ENCODE peak calls at places on chromosomes 16 and 17, in four cellular contexts. L, D, N and Q are unnamed samples. For H3K4me1, the result is how much of the 10 kb centered on the place peaks cover.

GRCh38 chr17:80526116-80526910 is 18.3 kb upstream of the RPTOR start:
- DNase-seq in L (no peak), D (no peak), N (no peak), Q (no peak)

GRCh38 chr17:46201491-46201890 is 8.3 kb upstream of the KANSL1 start:
- DNase-seq in L (no peak), D (no peak), N (no peak), Q (no peak)

GRCh38 chr17:64599187-64599676 is 62.9 kb downstream of the SMURF2 start:
- DNase-seq in L (no peak), D (no peak), N (no peak), Q (no peak)

GRCh38 chr16:17510532-17510931 is 39.8 kb upstream of the XYLT1 start:
- DNase-seq in L (no peak), D (no peak), N (no peak), Q (no peak)

GRCh38 chr16:9061358-9061813 is 30.1 kb upstream of the HAPSTR1 start:
- DNase-seq in L (no peak), D (no peak), N (no peak), Q (peak)

GRCh38 chr16:55663225-55663624 is 7.4 kb downstream of the SLC6A2 start:
- DNase-seq in L (no peak), D (no peak), N (no peak), Q (no peak)

GRCh38 chr17:43368740-43369506 is 29.9 kb upstream of the ARL4D start:
- DNase-seq in L (peak), D (peak), N (peak), Q (peak)

GRCh38 chr17:77366558-77367245 is 225.9 kb downstream of the SEC14L1 start:
- DNase-seq in L (peak), D (no peak), N (no peak), Q (no peak)

GRCh38 chr17:4163951-4164350 is 21.0 kb downstream of the CYB5D2 start:
- DNase-seq in L (no peak), D (no peak), N (no peak), Q (peak)

GRCh38 chr17:15260376-15261062 is 4.6 kb downstream of the PMP22 start:
- DNase-seq in L (peak), D (peak), N (peak), Q (peak)

GRCh38 chr17:43861960-43862359 is 15.0 kb downstream of the CD300LG start:
- DNase-seq in L (no peak), D (no peak), N (no peak), Q (no peak)

GRCh38 chr17:11324846-11325420 is 83.9 kb downstream of the SHISA6 start:
- DNase-seq in L (no peak), D (no peak), N (no peak), Q (no peak)

GRCh38 chr16:85078176-85078700 is 34.0 kb downstream of the CIBAR2 start:
- DNase-seq in L (no peak), D (no peak), N (no peak), Q (no peak)

GRCh38 chr16:89064606-89065444 is 28.8 kb upstream of the ACSF3 start:
- DNase-seq in L (no peak), D (no peak), N (no peak), Q (no peak)

GRCh38 chr17:48127371-48128051 is 19.9 kb downstream of the SNX11 start:
- DNase-seq in L (no peak), D (peak), N (no peak), Q (no peak)

GRCh38 chr16:30054959-30055553 is 10.5 kb upstream of the ALDOA start:
- DNase-seq in L (no peak), D (peak), N (peak), Q (no peak)

GRCh38 chr16:4917117-4917516 is 19.8 kb downstream of the PPL start:
- DNase-seq in L (no peak), D (no peak), N (no peak), Q (no peak)

GRCh38 chr17:61307905-61308886 is 91.4 kb upstream of the TBX2 start:
- DNase-seq in L (no peak), D (peak), N (no peak), Q (no peak)

GRCh38 chr17:61312406-61313295 is 87.0 kb upstream of the TBX2 start:
- DNase-seq in L (no peak), D (no peak), N (no peak), Q (no peak)

GRCh38 chr17:61309857-61310256 is 89.8 kb upstream of the TBX2 start:
- DNase-seq in L (no peak), D (no peak), N (no peak), Q (no peak)

GRCh38 chr17:61309362-61309761 is 90.3 kb upstream of the TBX2 start:
- DNase-seq in L (no peak), D (no peak), N (no peak), Q (no peak)

GRCh38 chr17:61310611-61311010 is 89.0 kb upstream of the TBX2 start:
- DNase-seq in L (no peak), D (no peak), N (no peak), Q (no peak)
- H3K4me1 ChIP-seq in L (under half), D (under half), N (under half), Q (under half)

GRCh38 chr16:84718-85452 is 6.9 kb downstream of the MPG start:
- DNase-seq in L (peak), D (no peak), N (no peak), Q (peak)

GRCh38 chr16:85453-85782 is 7.4 kb downstream of the MPG start:
- DNase-seq in L (no peak), D (no peak), N (no peak), Q (no peak)

GRCh38 chr16:83060-83603 is 5.1 kb downstream of the MPG start:
- DNase-seq in L (no peak), D (no peak), N (no peak), Q (no peak)

GRCh38 chr16:85865-86264 is 7.8 kb downstream of the MPG start:
- DNase-seq in L (no peak), D (no peak), N (no peak), Q (no peak)

GRCh38 chr16:83781-84615 is 6.0 kb downstream of the MPG start:
- DNase-seq in L (no peak), D (no peak), N (no peak), Q (no peak)
- TF ChIP-seq POLR2A in L (no peak), D (no peak), N (no peak), Q (no peak)

GRCh38 chr16:914453-914852 is 56.3 kb downstream of the LMF1 start:
- DNase-seq in L (no peak), D (no peak), N (no peak), Q (no peak)

GRCh38 chr16:917591-918061 is 53.2 kb downstream of the LMF1 start:
- DNase-seq in L (no peak), D (no peak), N (no peak), Q (no peak)

GRCh38 chr16:918068-918467 is 52.7 kb downstream of the LMF1 start:
- DNase-seq in L (no peak), D (no peak), N (no peak), Q (no peak)

GRCh38 chr16:915546-915945 is 55.2 kb downstream of the LMF1 start:
- DNase-seq in L (no peak), D (no peak), N (no peak), Q (no peak)

DNA sequence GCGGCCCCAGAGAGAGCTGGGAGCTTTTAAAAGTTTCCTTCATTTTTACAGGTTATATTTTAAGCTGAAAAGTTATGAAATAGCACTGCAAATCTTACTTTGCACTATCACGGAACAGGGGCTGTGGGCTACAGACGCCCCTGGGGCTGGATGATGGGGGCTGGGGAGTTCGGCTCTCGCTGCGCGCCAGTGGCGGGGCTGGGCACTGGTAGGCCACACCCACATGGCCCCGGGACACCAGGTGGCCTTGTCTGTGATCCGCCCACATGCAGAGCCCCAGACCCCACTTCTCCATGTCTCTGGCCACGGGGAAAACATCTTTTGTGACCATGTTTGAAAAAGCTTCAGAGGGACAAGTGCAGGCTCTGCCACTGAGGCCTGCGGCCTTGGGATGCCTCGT is 54.4 kb downstream of the LMF1 start:
- DNase-seq in L (no peak), D (no peak), N (no peak), Q (no peak)
- H3K4me1 ChIP-seq in L (under half), D (under half), N (under half), Q (under half)

GRCh38 chr16:586645-587590 is 2.9 kb upstream of the RAB40C start:
- DNase-seq in L (no peak), D (no peak), N (no peak), Q (no peak)
- TF ChIP-seq POLR2A in L (no peak), D (peak), N (no peak), Q (no peak)

DNA sequence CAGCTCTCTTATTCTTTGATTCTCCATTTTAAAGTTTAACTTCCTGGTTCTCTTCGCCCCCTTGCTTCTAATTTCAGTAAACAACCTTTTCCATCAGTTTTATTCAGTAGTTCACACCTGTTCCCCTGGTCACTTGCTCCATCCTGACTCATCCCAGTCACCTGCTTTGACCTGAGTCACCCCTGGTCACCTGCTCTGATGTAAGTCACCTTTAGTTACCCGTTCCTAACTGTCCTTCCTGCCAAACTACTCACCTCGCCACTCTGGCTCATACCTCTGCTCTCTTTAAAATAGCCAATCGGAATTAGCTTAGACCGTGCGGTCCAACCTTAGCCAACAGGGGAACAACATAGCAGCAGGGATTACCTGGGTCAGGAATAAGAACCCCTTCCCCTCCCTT is 4.7 kb upstream of the NLRC5 start:
- DNase-seq in L (peak), D (no peak), N (no peak), Q (no peak)
- H3K4me1 ChIP-seq in L (under half), D (under half), N (under half), Q (under half)

GRCh38 chr16:28091706-28092105 is 28.2 kb upstream of the GSG1L start:
- DNase-seq in L (no peak), D (no peak), N (no peak), Q (no peak)
- TF ChIP-seq POLR2A in L (no peak), D (no peak), N (no peak), Q (no peak)

DNA sequence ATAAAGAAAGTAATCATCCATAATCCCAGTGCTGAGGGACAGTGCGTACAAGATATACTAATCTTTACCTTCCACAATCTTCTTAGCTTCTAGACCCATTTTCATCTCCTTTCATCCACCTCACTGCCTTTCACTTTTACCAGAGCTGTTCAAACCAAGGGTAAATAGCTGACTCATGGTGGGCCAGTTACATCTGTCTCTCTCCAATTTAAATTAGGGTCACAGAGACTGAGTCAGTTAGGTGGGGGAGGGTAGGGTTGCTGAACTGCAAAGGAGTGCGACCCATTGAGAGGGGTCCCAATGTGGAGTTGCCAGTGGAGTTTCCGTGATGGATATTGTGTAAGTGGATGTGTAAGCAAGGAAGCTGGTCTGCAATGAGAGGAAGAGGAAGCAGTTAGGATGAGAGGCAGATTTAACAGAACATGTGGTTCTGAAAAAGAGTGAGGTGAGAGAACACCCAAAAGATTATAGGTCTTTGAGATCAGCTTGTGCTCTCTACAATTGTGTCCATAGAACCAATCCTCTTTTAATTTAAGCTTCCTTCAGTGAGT is 83.5 kb downstream of the GP2 start:
- DNase-seq in L (no peak), D (no peak), N (no peak), Q (no peak)
- H3K4me1 ChIP-seq in L (under half), D (under half), N (under half), Q (under half)

GRCh38 chr17:7687908-7688807 is at the start of gene WRAP53:
- DNase-seq in L (peak), D (peak), N (peak), Q (peak)
- TF ChIP-seq POLR2A in L (no peak), D (peak), N (peak), Q (no peak)

GRCh38 chr16:15587152-15587825 is 55.7 kb downstream of the MARF1 start:
- DNase-seq in L (no peak), D (no peak), N (no peak), Q (no peak)
- H3K4me1 ChIP-seq in L (under half), D (under half), N (under half), Q (under half)

GRCh38 chr16:31094424-31095120 is at the start of gene VKORC1:
- DNase-seq in L (peak), D (peak), N (peak), Q (peak)
- TF ChIP-seq POLR2A in L (peak), D (peak), N (peak), Q (peak)